ENCODE peak calls at places on chromosomes 2 and 18, in four cellular contexts. G is A549, D is K562, L is HepG2. M is an unnamed sample.

GRCh38 chr18:21196426-21196825 is 45.6 kb upstream of the GREB1L start:
- DNase-seq in G (no peak), D (no peak), L (no peak), M (no peak)

GRCh38 chr2:12715258-12715865 is 1.4 kb upstream of the TRIB2 start:
- DNase-seq in G (no peak), D (peak; percentile 18), L (no peak), M (no peak)

GRCh38 chr18:44536041-44536440 is 144.6 kb upstream of the SETBP1 start:
- DNase-seq in G (no peak), D (no peak), L (no peak), M (no peak)

GRCh38 chr2:115910270-115910669 is 1467.8 kb downstream of the DPP10 start:
- DNase-seq in G (no peak), D (no peak), L (no peak), M (no peak)

GRCh38 chr2:28274911-28275685 is 117.6 kb upstream of the FOSL2 start:
- DNase-seq in G (peak; percentile 73), D (peak; percentile 50), L (no peak), M (peak; percentile 18)

GRCh38 chr18:7576685-7577084 is 9.6 kb downstream of the PTPRM start:
- DNase-seq in G (no peak), D (no peak), L (no peak), M (no peak)

GRCh38 chr18:49565101-49565500 is 3.2 kb downstream of the LIPG start:
- DNase-seq in G (no peak), D (peak; percentile 25), L (no peak), M (no peak)

GRCh38 chr2:27756544-27757498 is 14.7 kb upstream of the MRPL33 start:
- DNase-seq in G (no peak), D (peak; percentile 16), L (no peak), M (no peak)

GRCh38 chr18:525066-525797 is 24.7 kb upstream of the COLEC12 start:
- DNase-seq in G (no peak), D (peak; percentile 20), L (no peak), M (no peak)

GRCh38 chr2:11701831-11702301 is 31.9 kb upstream of the NTSR2 start:
- DNase-seq in G (no peak), D (no peak), L (no peak), M (no peak)

GRCh38 chr2:202278036-202278760 is 12.6 kb downstream of the NOP58 start:
- DNase-seq in G (no peak), D (no peak), L (peak; percentile 29), M (no peak)

GRCh38 chr2:26034597-26035067 is 748 bp downstream of the RAB10 start:
- DNase-seq in G (peak; percentile 51), D (peak; percentile 38), L (no peak), M (no peak)
- TF ChIP-seq NR3C1 in G (no peak), D (no peak), L (no peak), M (no peak)

GRCh38 chr2:137675584-137676327 is 288.5 kb upstream of the HNMT start:
- DNase-seq in G (no peak), D (no peak), L (no peak), M (no peak)

GRCh38 chr2:137677466-137677865 is 286.8 kb upstream of the HNMT start:
- DNase-seq in G (no peak), D (no peak), L (no peak), M (no peak)

GRCh38 chr2:137672961-137673552 is 291.2 kb upstream of the HNMT start:
- DNase-seq in G (no peak), D (no peak), L (no peak), M (no peak)

GRCh38 chr2:137676348-137676747 is 287.9 kb upstream of the HNMT start:
- DNase-seq in G (no peak), D (no peak), L (no peak), M (no peak)

DNA sequence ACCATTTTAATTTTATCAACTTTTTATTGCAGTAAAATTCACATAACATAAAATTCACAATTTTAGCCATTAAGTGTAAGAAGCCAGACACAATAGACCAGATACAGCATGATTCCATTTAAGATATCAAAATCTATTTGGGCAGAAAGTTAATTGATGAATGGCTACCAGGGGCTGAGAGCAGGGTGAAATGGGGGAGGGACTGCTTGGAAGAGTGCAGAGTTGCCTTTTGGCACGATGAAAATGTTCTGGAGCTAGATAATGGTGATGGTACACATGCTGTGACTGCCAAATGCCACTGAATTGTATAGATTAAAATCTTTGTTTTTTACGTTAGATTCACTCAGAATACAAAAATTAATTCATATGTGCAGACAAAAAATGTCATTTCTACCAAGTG is 289.3 kb upstream of the HNMT start:
- DNase-seq in G (no peak), D (no peak), L (no peak), M (no peak)
- TF ChIP-seq NR3C1 in G (no peak), D (no peak), L (no peak), M (no peak)

GRCh38 chr2:177138823-177139222 is 73.8 kb upstream of the HNRNPA3 start:
- DNase-seq in G (no peak), D (no peak), L (no peak), M (no peak)

GRCh38 chr2:177148477-177149154 is 64.0 kb upstream of the HNRNPA3 start:
- DNase-seq in G (peak; percentile 61), D (peak; percentile 89), L (peak; percentile 66), M (peak; percentile 88)

GRCh38 chr2:177147093-177147694 is 65.4 kb upstream of the HNRNPA3 start:
- DNase-seq in G (peak; percentile 51), D (peak; percentile 60), L (peak; percentile 55), M (no peak)

GRCh38 chr2:177147834-177148233 is 64.8 kb upstream of the HNRNPA3 start:
- DNase-seq in G (no peak), D (no peak), L (no peak), M (no peak)

GRCh38 chr2:177143444-177143843 is 69.2 kb upstream of the HNRNPA3 start:
- DNase-seq in G (no peak), D (no peak), L (no peak), M (no peak)
- TF ChIP-seq NR3C1 in G (no peak), D (no peak), L (no peak), M (no peak)

GRCh38 chr2:84421791-84422190 is 37.3 kb downstream of the SUCLG1 start:
- DNase-seq in G (no peak), D (no peak), L (no peak), M (no peak)

GRCh38 chr2:84427235-84428138 is 31.6 kb downstream of the SUCLG1 start:
- DNase-seq in G (no peak), D (no peak), L (peak; percentile 12), M (no peak)

GRCh38 chr2:84429328-84429727 is 29.8 kb downstream of the SUCLG1 start:
- DNase-seq in G (no peak), D (no peak), L (no peak), M (no peak)

GRCh38 chr2:84421197-84421596 is 37.9 kb downstream of the SUCLG1 start:
- DNase-seq in G (no peak), D (no peak), L (no peak), M (no peak)

DNA sequence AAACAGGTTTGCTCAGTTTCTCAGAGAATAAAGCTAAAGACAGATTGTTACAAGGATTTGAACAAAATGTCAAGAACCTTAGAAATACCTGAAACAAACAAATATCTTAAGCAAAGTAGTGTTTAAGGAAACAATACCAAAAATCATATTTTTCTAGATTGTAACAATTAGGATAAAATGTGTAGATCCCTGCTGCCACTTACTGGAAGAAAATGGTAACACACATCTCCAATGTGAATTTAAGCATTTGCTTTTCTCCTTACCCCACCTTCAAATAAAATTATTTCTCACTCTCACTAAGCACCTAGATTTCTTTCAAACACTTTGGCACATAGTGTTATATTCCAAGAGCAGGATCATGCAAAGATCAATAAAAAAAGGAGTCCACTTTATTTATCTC is 34.9 kb downstream of the SUCLG1 start:
- DNase-seq in G (peak; percentile 25), D (peak; percentile 4), L (no peak), M (no peak)
- TF ChIP-seq NR3C1 in G (no peak), D (no peak), L (no peak), M (no peak)

DNA sequence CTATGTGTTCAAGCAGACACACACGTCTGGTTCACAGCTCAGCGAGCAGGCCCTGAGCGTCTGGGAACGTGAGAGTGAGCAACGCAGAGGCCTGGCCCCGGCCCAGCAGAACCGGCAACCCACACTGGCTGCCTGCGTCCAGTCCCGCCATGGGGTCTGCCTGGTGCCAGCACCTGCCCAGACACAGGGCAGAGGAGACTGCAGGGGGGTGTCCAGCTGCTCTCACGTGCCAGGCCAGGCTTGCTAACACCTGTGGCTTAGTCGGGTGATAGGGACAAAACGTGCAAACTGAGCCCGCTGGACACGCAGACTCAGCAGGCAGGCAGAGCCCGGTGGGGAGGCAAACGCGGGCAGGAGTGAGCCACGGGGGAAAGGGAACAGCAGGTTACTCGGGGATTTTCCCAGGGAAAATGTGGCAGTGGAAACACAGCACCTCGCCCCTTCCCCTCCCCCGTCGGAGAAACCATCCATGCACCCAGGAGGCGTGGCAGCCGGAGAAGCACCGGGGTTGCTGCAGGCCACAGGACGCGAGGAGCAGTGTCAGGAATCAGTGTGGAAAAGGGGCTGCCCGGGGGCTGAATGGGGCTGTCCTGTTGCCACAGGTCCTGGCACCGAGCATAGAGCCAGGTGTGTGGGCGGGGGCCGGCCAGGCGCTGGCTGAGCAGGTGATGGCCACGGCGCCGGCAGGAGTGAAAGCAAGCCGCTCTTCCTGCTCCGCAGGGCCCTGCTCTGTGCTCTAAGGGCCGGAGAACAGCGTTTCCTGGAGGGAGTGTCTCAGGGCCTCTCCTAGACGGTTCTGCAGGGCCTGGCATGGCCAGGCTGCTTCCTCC is 154.7 kb downstream of the HDAC4 start:
- DNase-seq in G (no peak), D (no peak), L (no peak), M (peak; percentile 32)
- TF ChIP-seq NR3C1 in G (no peak), D (no peak), L (no peak), M (no peak)